ENCODE peak calls at places on chromosomes 13 and 19, in nine cellular contexts. One of them, this sample, is unnamed.

GRCh38 chr19:50427997-50428425 is 4.7 kb upstream of the MYBPC2 start:
- DNase-seq in BJ: no peak
- DNase-seq in neural progenitor cell: peak; percentile 57
- DNase-seq in BE2C: no peak
- DNase-seq in left lung: peak; percentile 96
- DNase-seq in HepG2: no peak
- DNase-seq in A549: no peak
- DNase-seq in heart left ventricle: peak; percentile 84
- DNase-seq in tibial artery: peak; percentile 83
- DNase-seq in this sample: peak; percentile 39

GRCh38 chr13:113507564-113508210 is 17.2 kb upstream of the DCUN1D2 start:
- DNase-seq in BJ: no peak
- DNase-seq in tibial artery: no peak
- DNase-seq in BE2C: no peak
- DNase-seq in HepG2: no peak
- DNase-seq in A549: no peak
- DNase-seq in neural progenitor cell: no peak
- DNase-seq in left lung: no peak
- DNase-seq in heart left ventricle: no peak
- DNase-seq in this sample: no peak

GRCh38 chr19:11759805-11760204 is 7.0 kb upstream of the ZNF441 start:
- DNase-seq in left lung: no peak
- DNase-seq in A549: no peak
- DNase-seq in BJ: no peak
- DNase-seq in neural progenitor cell: no peak
- DNase-seq in BE2C: no peak
- DNase-seq in heart left ventricle: no peak
- DNase-seq in HepG2: no peak
- DNase-seq in tibial artery: no peak
- DNase-seq in this sample: no peak

GRCh38 chr13:23462815-23463559 is 29.5 kb upstream of the SACS start:
- DNase-seq in tibial artery: no peak
- DNase-seq in BE2C: no peak
- DNase-seq in HepG2: no peak
- DNase-seq in neural progenitor cell: no peak
- DNase-seq in left lung: no peak
- DNase-seq in BJ: no peak
- DNase-seq in A549: no peak
- DNase-seq in heart left ventricle: no peak
- DNase-seq in this sample: no peak

GRCh38 chr19:9850235-9850959 is 15.3 kb downstream of the PIN1 start:
- DNase-seq in tibial artery: no peak
- DNase-seq in left lung: no peak
- DNase-seq in BE2C: no peak
- DNase-seq in neural progenitor cell: no peak
- DNase-seq in A549: no peak
- DNase-seq in HepG2: no peak
- DNase-seq in BJ: no peak
- DNase-seq in heart left ventricle: no peak
- DNase-seq in this sample: no peak

GRCh38 chr19:58196911-58197616 is 14.2 kb downstream of the ZNF274 start:
- DNase-seq in left lung: no peak
- DNase-seq in HepG2: peak; percentile 10
- DNase-seq in tibial artery: no peak
- DNase-seq in A549: peak; percentile 62
- DNase-seq in heart left ventricle: no peak
- DNase-seq in neural progenitor cell: no peak
- DNase-seq in BE2C: no peak
- DNase-seq in BJ: no peak
- DNase-seq in this sample: no peak

GRCh38 chr19:46639356-46640061 is 3.5 kb upstream of the GNG8 start:
- DNase-seq in neural progenitor cell: peak; percentile 86
- DNase-seq in tibial artery: peak; percentile 52
- DNase-seq in BJ: peak; percentile 59
- DNase-seq in A549: no peak
- DNase-seq in HepG2: no peak
- DNase-seq in heart left ventricle: peak; percentile 66
- DNase-seq in BE2C: peak; percentile 81
- DNase-seq in left lung: peak; percentile 71
- DNase-seq in this sample: no peak

GRCh38 chr19:19115954-19116353 is 22.3 kb downstream of the TMEM161A start:
- DNase-seq in A549: peak; percentile 37
- DNase-seq in left lung: no peak
- DNase-seq in HepG2: peak; percentile 45
- DNase-seq in neural progenitor cell: peak; percentile 72
- DNase-seq in BE2C: peak; percentile 58
- DNase-seq in tibial artery: no peak
- DNase-seq in BJ: no peak
- DNase-seq in heart left ventricle: no peak
- DNase-seq in this sample: no peak

GRCh38 chr13:50893211-50893852 is 16.3 kb upstream of the RNASEH2B start:
- DNase-seq in HepG2: no peak
- DNase-seq in A549: no peak
- DNase-seq in left lung: no peak
- DNase-seq in neural progenitor cell: no peak
- DNase-seq in BE2C: no peak
- DNase-seq in BJ: no peak
- DNase-seq in heart left ventricle: no peak
- DNase-seq in tibial artery: no peak
- DNase-seq in this sample: no peak

GRCh38 chr13:75906315-75906714 is 270.2 kb downstream of the LMO7 start:
- DNase-seq in tibial artery: no peak
- DNase-seq in BJ: no peak
- DNase-seq in left lung: no peak
- DNase-seq in HepG2: no peak
- DNase-seq in neural progenitor cell: no peak
- DNase-seq in heart left ventricle: no peak
- DNase-seq in BE2C: no peak
- DNase-seq in A549: no peak
- DNase-seq in this sample: no peak

GRCh38 chr19:18660051-18660910 is 23.2 kb upstream of the CRTC1 start:
- DNase-seq in neural progenitor cell: no peak
- DNase-seq in tibial artery: peak; percentile 86
- DNase-seq in BE2C: no peak
- DNase-seq in left lung: peak; percentile 77
- DNase-seq in A549: peak; percentile 68
- DNase-seq in heart left ventricle: peak; percentile 73
- DNase-seq in BJ: no peak
- DNase-seq in HepG2: no peak
- DNase-seq in this sample: no peak

GRCh38 chr13:113448545-113448884 is 4.8 kb downstream of the ADPRHL1 start:
- DNase-seq in heart left ventricle: no peak
- DNase-seq in HepG2: peak; percentile 29
- DNase-seq in BE2C: no peak
- DNase-seq in tibial artery: no peak
- DNase-seq in A549: no peak
- DNase-seq in BJ: no peak
- DNase-seq in left lung: peak; percentile 55
- DNase-seq in neural progenitor cell: no peak
- DNase-seq in this sample: no peak

GRCh38 chr13:109154546-109154945 is 525.1 kb downstream of the MYO16 start:
- DNase-seq in BJ: no peak
- DNase-seq in A549: peak; percentile 31
- DNase-seq in tibial artery: no peak
- DNase-seq in BE2C: no peak
- DNase-seq in heart left ventricle: no peak
- DNase-seq in HepG2: no peak
- DNase-seq in left lung: no peak
- DNase-seq in neural progenitor cell: no peak
- DNase-seq in this sample: no peak

GRCh38 chr13:31476753-31477152 is 262.6 kb upstream of the RXFP2 start:
- DNase-seq in BE2C: no peak
- DNase-seq in heart left ventricle: no peak
- DNase-seq in tibial artery: no peak
- DNase-seq in neural progenitor cell: no peak
- DNase-seq in left lung: no peak
- DNase-seq in HepG2: no peak
- DNase-seq in BJ: no peak
- DNase-seq in A549: no peak
- DNase-seq in this sample: no peak

GRCh38 chr19:49057636-49058234 is at the start of gene CGB7:
- DNase-seq in tibial artery: peak; percentile 64
- DNase-seq in neural progenitor cell: peak; percentile 87
- DNase-seq in heart left ventricle: peak; percentile 77
- DNase-seq in BE2C: peak; percentile 77
- DNase-seq in BJ: no peak
- DNase-seq in HepG2: peak; percentile 17
- DNase-seq in left lung: peak; percentile 72
- DNase-seq in A549: peak; percentile 57
- DNase-seq in this sample: peak; percentile 25

GRCh38 chr13:99227909-99228688 is 27.4 kb downstream of the UBAC2 start:
- DNase-seq in HepG2: no peak
- DNase-seq in tibial artery: no peak
- DNase-seq in BE2C: no peak
- DNase-seq in A549: no peak
- DNase-seq in BJ: no peak
- DNase-seq in neural progenitor cell: no peak
- DNase-seq in left lung: peak; percentile 48
- DNase-seq in heart left ventricle: no peak
- DNase-seq in this sample: no peak

GRCh38 chr13:24361852-24362366 is 52.5 kb downstream of the C1QTNF9 start:
- DNase-seq in BE2C: no peak
- DNase-seq in neural progenitor cell: no peak
- DNase-seq in tibial artery: no peak
- DNase-seq in HepG2: no peak
- DNase-seq in BJ: no peak
- DNase-seq in A549: no peak
- DNase-seq in heart left ventricle: no peak
- DNase-seq in left lung: no peak
- DNase-seq in this sample: no peak

GRCh38 chr13:79659161-79659560 is 178.2 kb downstream of the NDFIP2 start:
- DNase-seq in tibial artery: no peak
- DNase-seq in HepG2: no peak
- DNase-seq in neural progenitor cell: peak; percentile 73
- DNase-seq in left lung: no peak
- DNase-seq in A549: no peak
- DNase-seq in heart left ventricle: peak; percentile 50
- DNase-seq in BE2C: peak; percentile 85
- DNase-seq in BJ: no peak
- DNase-seq in this sample: no peak

GRCh38 chr19:34847393-34847792 is 74.4 kb upstream of the ZNF599 start:
- DNase-seq in BE2C: no peak
- DNase-seq in tibial artery: no peak
- DNase-seq in BJ: no peak
- DNase-seq in left lung: no peak
- DNase-seq in A549: no peak
- DNase-seq in HepG2: no peak
- DNase-seq in heart left ventricle: no peak
- DNase-seq in neural progenitor cell: no peak
- DNase-seq in this sample: no peak

GRCh38 chr13:90068658-90069057 is 1278.8 kb upstream of the MIR17HG start:
- DNase-seq in BE2C: no peak
- DNase-seq in tibial artery: no peak
- DNase-seq in left lung: no peak
- DNase-seq in HepG2: no peak
- DNase-seq in BJ: no peak
- DNase-seq in A549: no peak
- DNase-seq in neural progenitor cell: no peak
- DNase-seq in heart left ventricle: no peak
- DNase-seq in this sample: no peak

GRCh38 chr19:51386882-51387520 is 773 bp downstream of the LIM2 start:
- DNase-seq in tibial artery: no peak
- DNase-seq in neural progenitor cell: no peak
- DNase-seq in BJ: no peak
- DNase-seq in HepG2: no peak
- DNase-seq in heart left ventricle: no peak
- DNase-seq in BE2C: no peak
- DNase-seq in A549: no peak
- DNase-seq in left lung: no peak
- DNase-seq in this sample: no peak

GRCh38 chr19:15195381-15195964 is 5.3 kb downstream of the NOTCH3 start:
- DNase-seq in neural progenitor cell: peak; percentile 93
- DNase-seq in left lung: peak; percentile 78
- DNase-seq in HepG2: no peak
- DNase-seq in tibial artery: peak; percentile 74
- DNase-seq in heart left ventricle: peak; percentile 48
- DNase-seq in A549: no peak
- DNase-seq in BE2C: peak; percentile 64
- DNase-seq in BJ: peak; percentile 4
- DNase-seq in this sample: peak; percentile 14
- H3K4me3 ChIP-seq in neural progenitor cell: peak overlapping the region; percentile 63
- H3K4me3 ChIP-seq in left lung: peak overlapping the region; percentile 28
- H3K4me3 ChIP-seq in HepG2: peak overlapping the region; percentile 23
- H3K4me3 ChIP-seq in tibial artery: peak overlapping the region; percentile 78
- H3K4me3 ChIP-seq in heart left ventricle: peak overlapping the region; percentile 68
- H3K4me3 ChIP-seq in A549: peak overlapping the region; percentile 45
- H3K4me3 ChIP-seq in BE2C: peak overlapping the region; percentile 42
- H3K4me3 ChIP-seq in BJ: peak overlapping the region; percentile 47
- H3K4me3 ChIP-seq in this sample: peak overlapping the region; percentile 24

GRCh38 chr19:56101746-56102535 is 19.2 kb downstream of the ZNF787 start:
- DNase-seq in A549: no peak
- DNase-seq in BE2C: no peak
- DNase-seq in neural progenitor cell: no peak
- DNase-seq in HepG2: no peak
- DNase-seq in BJ: no peak
- DNase-seq in tibial artery: no peak
- DNase-seq in heart left ventricle: no peak
- DNase-seq in left lung: no peak
- DNase-seq in this sample: no peak
- TF ChIP-seq CTCF in A549: no peak
- TF ChIP-seq CTCF in BE2C: no peak
- TF ChIP-seq CTCF in neural progenitor cell: no peak
- TF ChIP-seq CTCF in HepG2: no peak
- TF ChIP-seq CTCF in BJ: no peak
- TF ChIP-seq CTCF in tibial artery: no peak
- TF ChIP-seq CTCF in heart left ventricle: no peak
- TF ChIP-seq CTCF in left lung: no peak
- TF ChIP-seq CTCF in this sample: no peak

DNA sequence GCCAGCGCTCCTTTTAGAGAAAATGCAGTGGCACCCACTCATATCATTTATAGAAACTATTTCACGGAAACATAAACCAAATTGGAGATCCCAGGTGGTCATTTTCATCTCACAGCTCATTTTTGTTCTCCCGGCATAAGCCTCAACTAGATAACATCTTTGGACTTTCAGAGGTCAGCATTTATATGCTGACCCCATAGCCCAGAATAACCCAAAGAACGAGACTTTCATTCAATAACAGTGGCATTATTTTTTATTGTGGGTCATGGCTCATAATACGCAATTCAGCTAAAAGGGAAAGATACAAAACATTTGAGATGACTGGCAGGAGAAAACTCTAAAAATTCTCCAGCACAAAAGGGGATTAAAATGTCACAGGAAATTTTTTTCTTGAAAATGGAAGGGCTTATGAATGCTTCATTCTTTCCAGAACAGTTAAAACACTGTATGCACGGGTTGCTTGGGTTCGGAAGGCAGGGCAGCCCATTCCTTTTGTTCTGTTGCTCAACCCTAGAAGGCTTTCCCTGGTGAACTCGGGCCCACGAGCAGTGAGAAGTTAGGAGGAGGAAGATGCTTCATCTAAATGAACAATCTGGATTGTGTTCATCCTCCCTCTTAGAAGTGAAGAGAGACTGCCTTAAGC is 24.0 kb downstream of the STARD13 start:
- DNase-seq in neural progenitor cell: no peak
- DNase-seq in BJ: no peak
- DNase-seq in left lung: no peak
- DNase-seq in A549: no peak
- DNase-seq in HepG2: peak; percentile 83
- DNase-seq in BE2C: no peak
- DNase-seq in heart left ventricle: no peak
- DNase-seq in tibial artery: no peak
- DNase-seq in this sample: no peak
- H3K4me3 ChIP-seq in neural progenitor cell: no peak overlapping the region
- H3K4me3 ChIP-seq in BJ: no peak overlapping the region
- H3K4me3 ChIP-seq in left lung: no peak overlapping the region
- H3K4me3 ChIP-seq in A549: no peak overlapping the region
- H3K4me3 ChIP-seq in HepG2: no peak overlapping the region
- H3K4me3 ChIP-seq in BE2C: no peak overlapping the region
- H3K4me3 ChIP-seq in heart left ventricle: no peak overlapping the region
- H3K4me3 ChIP-seq in tibial artery: no peak overlapping the region
- H3K4me3 ChIP-seq in this sample: no peak overlapping the region

GRCh38 chr19:55605637-55606470 is at the start of gene ZNF865:
- DNase-seq in neural progenitor cell: peak; percentile 92
- DNase-seq in BE2C: peak; percentile 79
- DNase-seq in left lung: peak; percentile 78
- DNase-seq in tibial artery: peak; percentile 67
- DNase-seq in heart left ventricle: peak; percentile 75
- DNase-seq in BJ: no peak
- DNase-seq in A549: peak; percentile 91
- DNase-seq in HepG2: peak; percentile 72
- DNase-seq in this sample: no peak
- TF ChIP-seq CTCF in neural progenitor cell: peak; percentile 76
- TF ChIP-seq CTCF in BE2C: peak; percentile 90
- TF ChIP-seq CTCF in left lung: peak; percentile 48
- TF ChIP-seq CTCF in tibial artery: peak; percentile 55
- TF ChIP-seq CTCF in heart left ventricle: peak; percentile 63
- TF ChIP-seq CTCF in BJ: peak; percentile 88
- TF ChIP-seq CTCF in A549: peak; percentile 88
- TF ChIP-seq CTCF in HepG2: peak; percentile 94
- TF ChIP-seq CTCF in this sample: peak; percentile 86

This sample was measured in kidney epithelial cell.